ENCODE peak calls at places on chromosomes 7 and 10, in six cellular contexts. One of them, this sample, is unnamed.

GRCh38 chr10:74072503-74072902 is 74.6 kb downstream of the VCL start:
- DNase-seq in activated CD8-positive, alpha-beta T cell treated with anti-CD3 and anti-CD28 coated beads for 36 hours: no peak
- DNase-seq in lower lobe of right lung: no peak
- DNase-seq in NCI-H1092: no peak
- DNase-seq in adrenal gland: no peak
- DNase-seq in stimulated activated naive CD8-positive, alpha-beta T cell treated with anti-CD3 and anti-CD28 coated beads, Interleukin-15, Interleukin-2, amounts not matched to agents 100 U/mL and 50 U/mL, for 24 hours: no peak
- DNase-seq in this sample: no peak

GRCh38 chr7:138449580-138449979 is 10.5 kb upstream of the TRIM24 start:
- DNase-seq in lower lobe of right lung: no peak
- DNase-seq in adrenal gland: no peak
- DNase-seq in stimulated activated naive CD8-positive, alpha-beta T cell treated with anti-CD3 and anti-CD28 coated beads, Interleukin-15, Interleukin-2, amounts not matched to agents 100 U/mL and 50 U/mL, for 24 hours: peak
- DNase-seq in activated CD8-positive, alpha-beta T cell treated with anti-CD3 and anti-CD28 coated beads for 36 hours: peak
- DNase-seq in NCI-H1092: no peak
- DNase-seq in this sample: peak

GRCh38 chr10:120508393-120508792 is 51.4 kb downstream of the PLPP4 start:
- DNase-seq in NCI-H1092: no peak
- DNase-seq in adrenal gland: no peak
- DNase-seq in activated CD8-positive, alpha-beta T cell treated with anti-CD3 and anti-CD28 coated beads for 36 hours: peak
- DNase-seq in lower lobe of right lung: no peak
- DNase-seq in stimulated activated naive CD8-positive, alpha-beta T cell treated with anti-CD3 and anti-CD28 coated beads, Interleukin-15, Interleukin-2, amounts not matched to agents 100 U/mL and 50 U/mL, for 24 hours: no peak
- DNase-seq in this sample: no peak

GRCh38 chr10:3090914-3091313 is 23.6 kb downstream of the PFKP start:
- DNase-seq in NCI-H1092: peak
- DNase-seq in activated CD8-positive, alpha-beta T cell treated with anti-CD3 and anti-CD28 coated beads for 36 hours: no peak
- DNase-seq in stimulated activated naive CD8-positive, alpha-beta T cell treated with anti-CD3 and anti-CD28 coated beads, Interleukin-15, Interleukin-2, amounts not matched to agents 100 U/mL and 50 U/mL, for 24 hours: no peak
- DNase-seq in lower lobe of right lung: peak
- DNase-seq in adrenal gland: peak
- DNase-seq in this sample: no peak

GRCh38 chr7:149874644-149875028 is 867 bp downstream of the ATP6V0E2 start:
- DNase-seq in NCI-H1092: no peak
- DNase-seq in activated CD8-positive, alpha-beta T cell treated with anti-CD3 and anti-CD28 coated beads for 36 hours: no peak
- DNase-seq in adrenal gland: peak
- DNase-seq in stimulated activated naive CD8-positive, alpha-beta T cell treated with anti-CD3 and anti-CD28 coated beads, Interleukin-15, Interleukin-2, amounts not matched to agents 100 U/mL and 50 U/mL, for 24 hours: no peak
- DNase-seq in lower lobe of right lung: no peak
- DNase-seq in this sample: no peak

GRCh38 chr7:25828468-25828867 is 323.5 kb upstream of the NFE2L3 start:
- DNase-seq in activated CD8-positive, alpha-beta T cell treated with anti-CD3 and anti-CD28 coated beads for 36 hours: no peak
- DNase-seq in lower lobe of right lung: no peak
- DNase-seq in adrenal gland: no peak
- DNase-seq in stimulated activated naive CD8-positive, alpha-beta T cell treated with anti-CD3 and anti-CD28 coated beads, Interleukin-15, Interleukin-2, amounts not matched to agents 100 U/mL and 50 U/mL, for 24 hours: no peak
- DNase-seq in NCI-H1092: no peak
- DNase-seq in this sample: no peak

GRCh38 chr10:112839928-112840654 is 110.0 kb upstream of the TCF7L2 start:
- DNase-seq in lower lobe of right lung: no peak
- DNase-seq in activated CD8-positive, alpha-beta T cell treated with anti-CD3 and anti-CD28 coated beads for 36 hours: no peak
- DNase-seq in NCI-H1092: no peak
- DNase-seq in adrenal gland: no peak
- DNase-seq in stimulated activated naive CD8-positive, alpha-beta T cell treated with anti-CD3 and anti-CD28 coated beads, Interleukin-15, Interleukin-2, amounts not matched to agents 100 U/mL and 50 U/mL, for 24 hours: no peak
- DNase-seq in this sample: no peak

GRCh38 chr7:31982962-31983361 is 87.2 kb downstream of the PDE1C start:
- DNase-seq in stimulated activated naive CD8-positive, alpha-beta T cell treated with anti-CD3 and anti-CD28 coated beads, Interleukin-15, Interleukin-2, amounts not matched to agents 100 U/mL and 50 U/mL, for 24 hours: no peak
- DNase-seq in lower lobe of right lung: no peak
- DNase-seq in activated CD8-positive, alpha-beta T cell treated with anti-CD3 and anti-CD28 coated beads for 36 hours: no peak
- DNase-seq in adrenal gland: no peak
- DNase-seq in NCI-H1092: no peak
- DNase-seq in this sample: no peak

GRCh38 chr10:114064151-114065045 is 20.7 kb downstream of the ADRB1 start:
- DNase-seq in activated CD8-positive, alpha-beta T cell treated with anti-CD3 and anti-CD28 coated beads for 36 hours: no peak
- DNase-seq in lower lobe of right lung: peak
- DNase-seq in NCI-H1092: no peak
- DNase-seq in stimulated activated naive CD8-positive, alpha-beta T cell treated with anti-CD3 and anti-CD28 coated beads, Interleukin-15, Interleukin-2, amounts not matched to agents 100 U/mL and 50 U/mL, for 24 hours: no peak
- DNase-seq in adrenal gland: peak
- DNase-seq in this sample: no peak

GRCh38 chr7:40499718-40500117 is 364.9 kb downstream of the SUGCT start:
- DNase-seq in lower lobe of right lung: no peak
- DNase-seq in adrenal gland: no peak
- DNase-seq in stimulated activated naive CD8-positive, alpha-beta T cell treated with anti-CD3 and anti-CD28 coated beads, Interleukin-15, Interleukin-2, amounts not matched to agents 100 U/mL and 50 U/mL, for 24 hours: no peak
- DNase-seq in activated CD8-positive, alpha-beta T cell treated with anti-CD3 and anti-CD28 coated beads for 36 hours: no peak
- DNase-seq in NCI-H1092: no peak
- DNase-seq in this sample: no peak

GRCh38 chr10:122163182-122164027 is 107.7 kb upstream of the BTBD16 start:
- DNase-seq in activated CD8-positive, alpha-beta T cell treated with anti-CD3 and anti-CD28 coated beads for 36 hours: peak
- DNase-seq in stimulated activated naive CD8-positive, alpha-beta T cell treated with anti-CD3 and anti-CD28 coated beads, Interleukin-15, Interleukin-2, amounts not matched to agents 100 U/mL and 50 U/mL, for 24 hours: no peak
- DNase-seq in lower lobe of right lung: no peak
- DNase-seq in NCI-H1092: peak
- DNase-seq in adrenal gland: peak
- DNase-seq in this sample: no peak

GRCh38 chr7:2490306-2490705 is 14.1 kb upstream of the GRIFIN start:
- DNase-seq in lower lobe of right lung: no peak
- DNase-seq in NCI-H1092: no peak
- DNase-seq in adrenal gland: no peak
- DNase-seq in stimulated activated naive CD8-positive, alpha-beta T cell treated with anti-CD3 and anti-CD28 coated beads, Interleukin-15, Interleukin-2, amounts not matched to agents 100 U/mL and 50 U/mL, for 24 hours: no peak
- DNase-seq in activated CD8-positive, alpha-beta T cell treated with anti-CD3 and anti-CD28 coated beads for 36 hours: no peak
- DNase-seq in this sample: no peak

GRCh38 chr10:13681095-13681494 is 94.3 kb downstream of the PRPF18 start:
- DNase-seq in activated CD8-positive, alpha-beta T cell treated with anti-CD3 and anti-CD28 coated beads for 36 hours: no peak
- DNase-seq in adrenal gland: no peak
- DNase-seq in stimulated activated naive CD8-positive, alpha-beta T cell treated with anti-CD3 and anti-CD28 coated beads, Interleukin-15, Interleukin-2, amounts not matched to agents 100 U/mL and 50 U/mL, for 24 hours: no peak
- DNase-seq in lower lobe of right lung: no peak
- DNase-seq in NCI-H1092: peak
- DNase-seq in this sample: no peak

GRCh38 chr10:24824124-24824523 is 100.4 kb upstream of the ARHGAP21 start:
- DNase-seq in adrenal gland: no peak
- DNase-seq in activated CD8-positive, alpha-beta T cell treated with anti-CD3 and anti-CD28 coated beads for 36 hours: peak
- DNase-seq in NCI-H1092: no peak
- DNase-seq in lower lobe of right lung: no peak
- DNase-seq in stimulated activated naive CD8-positive, alpha-beta T cell treated with anti-CD3 and anti-CD28 coated beads, Interleukin-15, Interleukin-2, amounts not matched to agents 100 U/mL and 50 U/mL, for 24 hours: no peak
- DNase-seq in this sample: no peak

GRCh38 chr7:143493755-143494154 is 16.1 kb downstream of the TAS2R41 start:
- DNase-seq in adrenal gland: no peak
- DNase-seq in stimulated activated naive CD8-positive, alpha-beta T cell treated with anti-CD3 and anti-CD28 coated beads, Interleukin-15, Interleukin-2, amounts not matched to agents 100 U/mL and 50 U/mL, for 24 hours: no peak
- DNase-seq in NCI-H1092: no peak
- DNase-seq in activated CD8-positive, alpha-beta T cell treated with anti-CD3 and anti-CD28 coated beads for 36 hours: no peak
- DNase-seq in lower lobe of right lung: no peak
- DNase-seq in this sample: no peak

GRCh38 chr10:28250782-28251181 is 52.1 kb downstream of the MPP7 start:
- DNase-seq in adrenal gland: no peak
- DNase-seq in stimulated activated naive CD8-positive, alpha-beta T cell treated with anti-CD3 and anti-CD28 coated beads, Interleukin-15, Interleukin-2, amounts not matched to agents 100 U/mL and 50 U/mL, for 24 hours: no peak
- DNase-seq in activated CD8-positive, alpha-beta T cell treated with anti-CD3 and anti-CD28 coated beads for 36 hours: no peak
- DNase-seq in lower lobe of right lung: no peak
- DNase-seq in NCI-H1092: no peak
- DNase-seq in this sample: no peak

GRCh38 chr7:234041-234711 is 41.8 kb downstream of the FAM20C start:
- DNase-seq in adrenal gland: no peak
- DNase-seq in lower lobe of right lung: no peak
- DNase-seq in activated CD8-positive, alpha-beta T cell treated with anti-CD3 and anti-CD28 coated beads for 36 hours: no peak
- DNase-seq in NCI-H1092: no peak
- DNase-seq in stimulated activated naive CD8-positive, alpha-beta T cell treated with anti-CD3 and anti-CD28 coated beads, Interleukin-15, Interleukin-2, amounts not matched to agents 100 U/mL and 50 U/mL, for 24 hours: no peak
- DNase-seq in this sample: no peak

GRCh38 chr10:8279598-8279997 is 225.1 kb downstream of the GATA3 start:
- DNase-seq in activated CD8-positive, alpha-beta T cell treated with anti-CD3 and anti-CD28 coated beads for 36 hours: no peak
- DNase-seq in NCI-H1092: no peak
- DNase-seq in stimulated activated naive CD8-positive, alpha-beta T cell treated with anti-CD3 and anti-CD28 coated beads, Interleukin-15, Interleukin-2, amounts not matched to agents 100 U/mL and 50 U/mL, for 24 hours: no peak
- DNase-seq in adrenal gland: no peak
- DNase-seq in lower lobe of right lung: no peak
- DNase-seq in this sample: no peak

GRCh38 chr10:89946106-89946505 is 244.7 kb downstream of the KIF20B start:
- DNase-seq in stimulated activated naive CD8-positive, alpha-beta T cell treated with anti-CD3 and anti-CD28 coated beads, Interleukin-15, Interleukin-2, amounts not matched to agents 100 U/mL and 50 U/mL, for 24 hours: no peak
- DNase-seq in NCI-H1092: no peak
- DNase-seq in lower lobe of right lung: no peak
- DNase-seq in adrenal gland: no peak
- DNase-seq in activated CD8-positive, alpha-beta T cell treated with anti-CD3 and anti-CD28 coated beads for 36 hours: no peak
- DNase-seq in this sample: no peak

GRCh38 chr10:14087585-14087984 is 243.1 kb downstream of the FRMD4A start:
- DNase-seq in stimulated activated naive CD8-positive, alpha-beta T cell treated with anti-CD3 and anti-CD28 coated beads, Interleukin-15, Interleukin-2, amounts not matched to agents 100 U/mL and 50 U/mL, for 24 hours: no peak
- DNase-seq in activated CD8-positive, alpha-beta T cell treated with anti-CD3 and anti-CD28 coated beads for 36 hours: no peak
- DNase-seq in adrenal gland: no peak
- DNase-seq in lower lobe of right lung: no peak
- DNase-seq in NCI-H1092: no peak
- DNase-seq in this sample: no peak

GRCh38 chr10:30758341-30758740 is 128.8 kb upstream of the LYZL2 start:
- DNase-seq in adrenal gland: no peak
- DNase-seq in stimulated activated naive CD8-positive, alpha-beta T cell treated with anti-CD3 and anti-CD28 coated beads, Interleukin-15, Interleukin-2, amounts not matched to agents 100 U/mL and 50 U/mL, for 24 hours: no peak
- DNase-seq in activated CD8-positive, alpha-beta T cell treated with anti-CD3 and anti-CD28 coated beads for 36 hours: no peak
- DNase-seq in NCI-H1092: no peak
- DNase-seq in lower lobe of right lung: no peak
- DNase-seq in this sample: no peak

GRCh38 chr10:112082134-112082533 is 101.4 kb downstream of the GPAM start:
- DNase-seq in lower lobe of right lung: no peak
- DNase-seq in activated CD8-positive, alpha-beta T cell treated with anti-CD3 and anti-CD28 coated beads for 36 hours: no peak
- DNase-seq in stimulated activated naive CD8-positive, alpha-beta T cell treated with anti-CD3 and anti-CD28 coated beads, Interleukin-15, Interleukin-2, amounts not matched to agents 100 U/mL and 50 U/mL, for 24 hours: no peak
- DNase-seq in NCI-H1092: no peak
- DNase-seq in adrenal gland: peak
- DNase-seq in this sample: no peak

GRCh38 chr7:104794154-104794553 is 219.9 kb upstream of the KMT2E start:
- DNase-seq in stimulated activated naive CD8-positive, alpha-beta T cell treated with anti-CD3 and anti-CD28 coated beads, Interleukin-15, Interleukin-2, amounts not matched to agents 100 U/mL and 50 U/mL, for 24 hours: no peak
- DNase-seq in lower lobe of right lung: no peak
- DNase-seq in NCI-H1092: no peak
- DNase-seq in activated CD8-positive, alpha-beta T cell treated with anti-CD3 and anti-CD28 coated beads for 36 hours: no peak
- DNase-seq in adrenal gland: no peak
- DNase-seq in this sample: no peak

GRCh38 chr7:51376420-51377092 is 59.9 kb upstream of the COBL start:
- DNase-seq in stimulated activated naive CD8-positive, alpha-beta T cell treated with anti-CD3 and anti-CD28 coated beads, Interleukin-15, Interleukin-2, amounts not matched to agents 100 U/mL and 50 U/mL, for 24 hours: no peak
- DNase-seq in activated CD8-positive, alpha-beta T cell treated with anti-CD3 and anti-CD28 coated beads for 36 hours: no peak
- DNase-seq in NCI-H1092: no peak
- DNase-seq in adrenal gland: no peak
- DNase-seq in lower lobe of right lung: no peak
- DNase-seq in this sample: no peak

GRCh38 chr10:69346776-69347175 is 68.5 kb downstream of the HK1 start:
- DNase-seq in adrenal gland: no peak
- DNase-seq in activated CD8-positive, alpha-beta T cell treated with anti-CD3 and anti-CD28 coated beads for 36 hours: no peak
- DNase-seq in lower lobe of right lung: no peak
- DNase-seq in NCI-H1092: no peak
- DNase-seq in stimulated activated naive CD8-positive, alpha-beta T cell treated with anti-CD3 and anti-CD28 coated beads, Interleukin-15, Interleukin-2, amounts not matched to agents 100 U/mL and 50 U/mL, for 24 hours: no peak
- DNase-seq in this sample: no peak

GRCh38 chr10:110003524-110003885 is 4.3 kb upstream of the ADD3 start:
- DNase-seq in adrenal gland: no peak
- DNase-seq in activated CD8-positive, alpha-beta T cell treated with anti-CD3 and anti-CD28 coated beads for 36 hours: no peak
- DNase-seq in NCI-H1092: no peak
- DNase-seq in lower lobe of right lung: no peak
- DNase-seq in stimulated activated naive CD8-positive, alpha-beta T cell treated with anti-CD3 and anti-CD28 coated beads, Interleukin-15, Interleukin-2, amounts not matched to agents 100 U/mL and 50 U/mL, for 24 hours: no peak
- DNase-seq in this sample: no peak

GRCh38 chr7:21618706-21619105 is 75.9 kb downstream of the DNAH11 start:
- DNase-seq in stimulated activated naive CD8-positive, alpha-beta T cell treated with anti-CD3 and anti-CD28 coated beads, Interleukin-15, Interleukin-2, amounts not matched to agents 100 U/mL and 50 U/mL, for 24 hours: no peak
- DNase-seq in adrenal gland: no peak
- DNase-seq in lower lobe of right lung: no peak
- DNase-seq in NCI-H1092: no peak
- DNase-seq in activated CD8-positive, alpha-beta T cell treated with anti-CD3 and anti-CD28 coated beads for 36 hours: no peak
- DNase-seq in this sample: no peak

GRCh38 chr10:75550191-75550590 is 118.8 kb downstream of the LRMDA start:
- DNase-seq in activated CD8-positive, alpha-beta T cell treated with anti-CD3 and anti-CD28 coated beads for 36 hours: no peak
- DNase-seq in NCI-H1092: no peak
- DNase-seq in stimulated activated naive CD8-positive, alpha-beta T cell treated with anti-CD3 and anti-CD28 coated beads, Interleukin-15, Interleukin-2, amounts not matched to agents 100 U/mL and 50 U/mL, for 24 hours: no peak
- DNase-seq in lower lobe of right lung: no peak
- DNase-seq in adrenal gland: no peak
- DNase-seq in this sample: no peak

GRCh38 chr10:102313221-102313896 is 68.0 kb downstream of the GBF1 start:
- DNase-seq in stimulated activated naive CD8-positive, alpha-beta T cell treated with anti-CD3 and anti-CD28 coated beads, Interleukin-15, Interleukin-2, amounts not matched to agents 100 U/mL and 50 U/mL, for 24 hours: no peak
- DNase-seq in lower lobe of right lung: no peak
- DNase-seq in adrenal gland: no peak
- DNase-seq in activated CD8-positive, alpha-beta T cell treated with anti-CD3 and anti-CD28 coated beads for 36 hours: no peak
- DNase-seq in NCI-H1092: no peak
- DNase-seq in this sample: no peak

GRCh38 chr10:99941942-99942835 is 67.6 kb downstream of the DNMBP start:
- DNase-seq in adrenal gland: no peak
- DNase-seq in stimulated activated naive CD8-positive, alpha-beta T cell treated with anti-CD3 and anti-CD28 coated beads, Interleukin-15, Interleukin-2, amounts not matched to agents 100 U/mL and 50 U/mL, for 24 hours: no peak
- DNase-seq in activated CD8-positive, alpha-beta T cell treated with anti-CD3 and anti-CD28 coated beads for 36 hours: no peak
- DNase-seq in lower lobe of right lung: no peak
- DNase-seq in NCI-H1092: no peak
- DNase-seq in this sample: no peak

GRCh38 chr10:77393821-77394501 is 243.6 kb downstream of the KCNMA1 start:
- DNase-seq in NCI-H1092: no peak
- DNase-seq in adrenal gland: no peak
- DNase-seq in stimulated activated naive CD8-positive, alpha-beta T cell treated with anti-CD3 and anti-CD28 coated beads, Interleukin-15, Interleukin-2, amounts not matched to agents 100 U/mL and 50 U/mL, for 24 hours: no peak
- DNase-seq in lower lobe of right lung: no peak
- DNase-seq in activated CD8-positive, alpha-beta T cell treated with anti-CD3 and anti-CD28 coated beads for 36 hours: no peak
- DNase-seq in this sample: no peak

GRCh38 chr7:26318921-26319320 is 27.3 kb downstream of the SNX10 start:
- DNase-seq in adrenal gland: no peak
- DNase-seq in stimulated activated naive CD8-positive, alpha-beta T cell treated with anti-CD3 and anti-CD28 coated beads, Interleukin-15, Interleukin-2, amounts not matched to agents 100 U/mL and 50 U/mL, for 24 hours: no peak
- DNase-seq in lower lobe of right lung: no peak
- DNase-seq in activated CD8-positive, alpha-beta T cell treated with anti-CD3 and anti-CD28 coated beads for 36 hours: no peak
- DNase-seq in NCI-H1092: no peak
- DNase-seq in this sample: no peak

GRCh38 chr7:74063646-74064045 is 20.0 kb upstream of the LIMK1 start:
- DNase-seq in adrenal gland: no peak
- DNase-seq in lower lobe of right lung: peak
- DNase-seq in stimulated activated naive CD8-positive, alpha-beta T cell treated with anti-CD3 and anti-CD28 coated beads, Interleukin-15, Interleukin-2, amounts not matched to agents 100 U/mL and 50 U/mL, for 24 hours: no peak
- DNase-seq in activated CD8-positive, alpha-beta T cell treated with anti-CD3 and anti-CD28 coated beads for 36 hours: no peak
- DNase-seq in NCI-H1092: no peak
- DNase-seq in this sample: no peak

GRCh38 chr10:99938563-99938962 is 71.2 kb downstream of the DNMBP start:
- DNase-seq in NCI-H1092: no peak
- DNase-seq in activated CD8-positive, alpha-beta T cell treated with anti-CD3 and anti-CD28 coated beads for 36 hours: no peak
- DNase-seq in adrenal gland: no peak
- DNase-seq in lower lobe of right lung: no peak
- DNase-seq in stimulated activated naive CD8-positive, alpha-beta T cell treated with anti-CD3 and anti-CD28 coated beads, Interleukin-15, Interleukin-2, amounts not matched to agents 100 U/mL and 50 U/mL, for 24 hours: no peak
- DNase-seq in this sample: no peak

GRCh38 chr7:121138262-121138933 is 149.9 kb downstream of the CPED1 start:
- DNase-seq in activated CD8-positive, alpha-beta T cell treated with anti-CD3 and anti-CD28 coated beads for 36 hours: peak
- DNase-seq in adrenal gland: no peak
- DNase-seq in stimulated activated naive CD8-positive, alpha-beta T cell treated with anti-CD3 and anti-CD28 coated beads, Interleukin-15, Interleukin-2, amounts not matched to agents 100 U/mL and 50 U/mL, for 24 hours: no peak
- DNase-seq in NCI-H1092: peak
- DNase-seq in lower lobe of right lung: no peak
- DNase-seq in this sample: no peak

GRCh38 chr7:97868314-97868713 is 3.9 kb downstream of the ASNS start:
- DNase-seq in NCI-H1092: no peak
- DNase-seq in adrenal gland: no peak
- DNase-seq in lower lobe of right lung: no peak
- DNase-seq in stimulated activated naive CD8-positive, alpha-beta T cell treated with anti-CD3 and anti-CD28 coated beads, Interleukin-15, Interleukin-2, amounts not matched to agents 100 U/mL and 50 U/mL, for 24 hours: no peak
- DNase-seq in activated CD8-positive, alpha-beta T cell treated with anti-CD3 and anti-CD28 coated beads for 36 hours: no peak
- DNase-seq in this sample: no peak

GRCh38 chr10:113045155-113046055 is 95.4 kb downstream of the TCF7L2 start:
- DNase-seq in stimulated activated naive CD8-positive, alpha-beta T cell treated with anti-CD3 and anti-CD28 coated beads, Interleukin-15, Interleukin-2, amounts not matched to agents 100 U/mL and 50 U/mL, for 24 hours: no peak
- DNase-seq in adrenal gland: no peak
- DNase-seq in activated CD8-positive, alpha-beta T cell treated with anti-CD3 and anti-CD28 coated beads for 36 hours: no peak
- DNase-seq in lower lobe of right lung: peak
- DNase-seq in NCI-H1092: no peak
- DNase-seq in this sample: no peak

GRCh38 chr10:61733358-61733940 is 70.7 kb downstream of the CABCOCO1 start:
- DNase-seq in NCI-H1092: peak
- DNase-seq in adrenal gland: no peak
- DNase-seq in activated CD8-positive, alpha-beta T cell treated with anti-CD3 and anti-CD28 coated beads for 36 hours: peak
- DNase-seq in lower lobe of right lung: no peak
- DNase-seq in stimulated activated naive CD8-positive, alpha-beta T cell treated with anti-CD3 and anti-CD28 coated beads, Interleukin-15, Interleukin-2, amounts not matched to agents 100 U/mL and 50 U/mL, for 24 hours: peak
- DNase-seq in this sample: no peak

GRCh38 chr7:63899691-63900393 is 98.8 kb upstream of the ZNF722 start:
- DNase-seq in stimulated activated naive CD8-positive, alpha-beta T cell treated with anti-CD3 and anti-CD28 coated beads, Interleukin-15, Interleukin-2, amounts not matched to agents 100 U/mL and 50 U/mL, for 24 hours: peak
- DNase-seq in NCI-H1092: peak
- DNase-seq in activated CD8-positive, alpha-beta T cell treated with anti-CD3 and anti-CD28 coated beads for 36 hours: peak
- DNase-seq in lower lobe of right lung: peak
- DNase-seq in adrenal gland: peak
- DNase-seq in this sample: peak